ENCODE peak calls at places on chromosomes 12 and 14, in seven cellular contexts. V is left ventricle myocardium inferior; W is ovary; K is pancreas; E is CD8-positive, alpha-beta memory T cell; I is GM23248; H is stomach. M is an unnamed sample.
A peak's percentile ranks its signal among the peaks of the same experiment; 100 is the strongest.

GRCh38 chr12:95790025-95790911 is at the start of gene NTN4:
- DNase-seq in I (peak; percentile 79), H (peak; percentile 69), V (peak; percentile 73), W (peak; percentile 67), E (no peak), K (peak; percentile 85), M (peak; percentile 53)

GRCh38 chr12:27001663-27002062 is 12.5 kb downstream of the TM7SF3 start:
- DNase-seq in H (no peak), W (no peak), V (no peak), E (no peak), I (no peak), K (no peak), M (no peak)

GRCh38 chr14:102507026-102507860 is 2.3 kb downstream of the ANKRD9 start:
- DNase-seq in H (no peak), I (no peak), W (peak; percentile 67), V (no peak), K (no peak), E (no peak), M (no peak)

GRCh38 chr14:55412686-55413085 is 1.1 kb upstream of the ATG14 start:
- DNase-seq in K (no peak), E (no peak), V (no peak), W (no peak), H (no peak), I (peak; percentile 63), M (no peak)

GRCh38 chr14:35347323-35348043 is 55.3 kb downstream of the PSMA6 start:
- DNase-seq in I (no peak), K (no peak), E (no peak), W (no peak), H (no peak), V (no peak), M (no peak)

GRCh38 chr12:107519906-107520859 is 165.4 kb upstream of the PWP1 start:
- DNase-seq in E (no peak), W (no peak), I (no peak), K (no peak), V (no peak), H (no peak), M (no peak)

GRCh38 chr12:52343550-52343949 is 22.4 kb upstream of the KRT83 start:
- DNase-seq in V (no peak), W (no peak), I (no peak), K (no peak), H (no peak), E (peak; percentile 6), M (no peak)

GRCh38 chr12:49693931-49694439 is 13.2 kb downstream of the FMNL3 start:
- DNase-seq in E (no peak), V (no peak), K (no peak), H (no peak), W (no peak), I (peak; percentile 60), M (peak; percentile 42)

GRCh38 chr12:88325076-88325827 is 183.1 kb downstream of the TMTC3 start:
- DNase-seq in V (no peak), K (no peak), E (no peak), H (no peak), I (peak; percentile 89), W (no peak), M (peak; percentile 88)

GRCh38 chr14:26403760-26404159 is 194.1 kb downstream of the NOVA1 start:
- DNase-seq in H (no peak), W (no peak), I (peak; percentile 42), V (no peak), K (no peak), E (no peak), M (no peak)

GRCh38 chr12:47378907-47379306 is 299.1 kb upstream of the AMIGO2 start:
- DNase-seq in V (no peak), I (peak; percentile 26), E (no peak), K (no peak), H (no peak), W (no peak), M (no peak)

GRCh38 chr12:85829391-85829790 is 6.8 kb downstream of the RASSF9 start:
- DNase-seq in E (no peak), V (no peak), W (no peak), H (no peak), I (peak; percentile 81), K (no peak), M (peak; percentile 34)

GRCh38 chr12:66085213-66085612 is 45.3 kb downstream of the LLPH start:
- DNase-seq in I (no peak), W (no peak), K (no peak), V (no peak), H (no peak), E (no peak), M (no peak)

GRCh38 chr14:61191751-61192150 is 89.4 kb downstream of the TMEM30B start:
- DNase-seq in I (no peak), W (no peak), H (no peak), V (no peak), K (no peak), E (no peak), M (no peak)

GRCh38 chr14:72643317-72643801 is 250.5 kb downstream of the DPF3 start:
- DNase-seq in K (no peak), E (no peak), V (peak; percentile 29), H (no peak), I (peak; percentile 98), W (no peak), M (peak; percentile 96)

GRCh38 chr12:85191-85666 is 18.7 kb downstream of the IQSEC3 start:
- DNase-seq in E (no peak), W (no peak), K (no peak), H (no peak), V (no peak), I (no peak), M (no peak)

GRCh38 chr14:48967419-48967818 is 618.8 kb downstream of the RPS29 start:
- DNase-seq in K (no peak), W (no peak), E (no peak), H (no peak), I (no peak), V (no peak), M (no peak)

GRCh38 chr12:32501835-32502333 is 102.5 kb downstream of the FGD4 start:
- DNase-seq in E (no peak), H (peak; percentile 75), W (peak; percentile 36), I (peak; percentile 72), K (no peak), V (no peak), M (peak; percentile 58)

GRCh38 chr14:79018846-79019245 is 848.7 kb downstream of the NRXN3 start:
- DNase-seq in V (no peak), I (peak; percentile 56), H (no peak), E (no peak), W (no peak), K (no peak), M (peak; percentile 33)

DNA sequence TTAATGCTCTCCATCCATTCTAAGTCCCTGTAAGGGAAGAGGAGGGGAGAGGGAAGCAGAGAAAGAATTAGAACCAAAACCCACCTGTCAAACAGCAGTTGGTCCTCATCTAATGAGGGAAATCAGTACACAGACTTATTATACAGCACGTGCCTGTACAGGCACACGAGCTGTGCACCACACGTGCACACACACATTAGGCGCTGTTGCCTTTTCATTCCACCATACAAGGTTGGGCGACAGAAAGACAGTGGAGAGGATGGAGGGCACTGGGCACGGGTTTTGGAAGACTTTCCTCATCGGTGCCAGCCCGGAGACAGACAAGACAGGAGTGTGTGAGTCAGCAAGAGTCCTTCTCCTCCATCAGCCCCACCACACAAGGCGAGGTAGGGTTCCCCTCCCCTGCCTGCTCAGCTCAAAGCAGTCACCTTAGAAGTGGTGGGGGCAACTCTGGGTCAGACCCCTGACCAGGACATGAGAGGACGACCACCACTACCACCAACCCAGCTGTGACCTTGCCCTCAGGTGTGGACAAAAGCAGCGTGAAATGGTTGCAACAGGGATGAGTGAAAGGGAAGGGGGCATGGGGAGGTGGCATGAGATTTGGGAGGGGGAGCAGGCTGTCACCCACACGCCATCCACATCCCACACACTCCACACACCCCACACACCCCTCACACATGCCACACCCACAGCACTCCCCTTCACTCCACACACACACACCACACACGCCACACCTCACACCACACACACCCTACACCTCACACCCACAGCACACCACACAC is 80.7 kb downstream of the ACTN1 start:
- DNase-seq in E (no peak), I (no peak), V (no peak), K (peak; percentile 32), W (no peak), H (no peak), M (no peak)
- H3K27ac ChIP-seq in E (peak overlapping the region; percentile 52), I (peak overlapping the region; percentile 30), V (no peak overlapping the region), K (no peak overlapping the region), W (no peak overlapping the region), H (peak overlapping the region; percentile 82), M (no peak overlapping the region)

DNA sequence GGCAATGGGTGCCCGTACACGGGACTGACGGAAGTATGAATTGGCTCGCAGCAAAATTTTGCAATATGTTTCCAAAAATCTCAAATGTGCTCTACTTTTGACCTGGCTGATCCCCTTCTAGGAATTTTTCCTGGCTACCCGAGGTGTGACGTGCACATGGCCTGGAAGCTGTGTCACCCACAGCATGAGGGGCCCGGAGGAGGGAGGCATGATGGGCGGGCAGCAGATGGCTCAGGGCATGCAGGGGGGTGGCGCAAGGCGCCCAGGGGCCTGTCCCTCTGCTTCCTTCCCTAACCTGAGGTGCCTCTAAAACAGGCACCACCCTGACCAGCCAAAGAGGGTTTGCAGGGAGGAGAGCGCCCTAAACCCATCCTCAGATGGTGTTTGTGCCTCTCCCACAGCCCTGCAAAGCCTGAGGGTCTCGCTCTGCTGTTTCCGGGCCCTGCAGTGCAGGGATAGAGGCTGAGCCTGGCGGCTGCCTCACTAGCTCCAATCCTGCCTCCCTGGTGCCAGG is 6.7 kb downstream of the GPR132 start:
- DNase-seq in W (no peak), E (no peak), K (no peak), H (no peak), I (no peak), V (no peak), M (no peak)
- H3K36me3 ChIP-seq in W (no peaks in the 10 kb centered on the region), E (peaks cover 14% of the 10 kb centered on the region), K (no peaks in the 10 kb centered on the region), H (peaks cover 16% of the 10 kb centered on the region), I (no peaks in the 10 kb centered on the region), V (no peaks in the 10 kb centered on the region), M (no peaks in the 10 kb centered on the region)

DNA sequence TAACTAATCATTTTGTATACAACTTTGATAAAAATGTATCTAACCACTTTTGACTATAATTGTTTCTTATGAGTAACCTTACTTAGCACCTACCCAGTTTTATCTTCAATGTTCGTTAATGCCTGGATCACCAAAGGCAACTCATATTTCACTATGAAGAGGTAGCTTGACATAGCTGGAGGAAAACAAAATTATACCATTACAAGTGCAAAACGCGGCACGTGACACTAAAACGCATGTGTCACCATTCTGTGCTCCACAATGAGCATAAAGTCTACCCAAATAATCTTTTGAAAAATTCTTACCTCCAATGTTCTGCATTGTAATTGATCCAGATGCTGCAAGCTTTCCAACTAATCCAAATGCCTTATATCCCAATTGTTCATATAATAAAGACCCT is 5.8 kb downstream of the SLC38A2 start:
- DNase-seq in K (no peak), W (no peak), I (no peak), E (no peak), H (no peak), V (no peak), M (no peak)
- H3K27ac ChIP-seq in K (no peak overlapping the region), W (no peak overlapping the region), I (peak overlapping the region; percentile 96), E (no peak overlapping the region), H (peak overlapping the region; percentile 99), V (peak overlapping the region; percentile 98), M (no peak overlapping the region)

DNA sequence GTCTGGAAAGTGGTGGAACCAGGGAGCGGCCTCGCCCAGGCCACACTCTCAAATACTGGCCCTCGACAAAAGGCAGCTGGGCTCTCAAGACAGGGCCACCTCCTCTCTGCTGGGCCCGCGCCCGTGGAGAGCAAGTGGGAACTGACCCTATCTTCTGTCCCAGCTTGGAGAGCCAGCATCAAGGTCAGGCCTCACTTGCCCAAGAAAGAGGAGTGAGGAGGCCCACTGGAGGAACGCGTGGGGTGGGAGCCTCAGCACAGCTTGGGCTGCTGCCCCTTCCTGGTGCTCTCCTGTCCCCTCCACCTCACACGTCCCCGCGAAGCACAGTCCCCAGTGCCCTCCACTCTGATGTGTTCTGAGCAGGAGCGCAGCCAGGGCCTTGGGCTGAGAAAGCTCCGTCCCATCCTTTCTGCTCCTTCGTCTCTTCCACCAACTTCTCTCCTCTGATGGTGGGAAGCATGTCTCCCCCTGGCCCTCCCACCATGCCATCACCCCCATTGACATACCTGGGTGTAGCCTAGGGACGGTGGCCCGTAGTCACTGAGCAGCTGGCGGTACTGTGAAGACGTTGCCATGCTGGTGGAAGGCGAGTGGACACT is 4.9 kb downstream of the CDK2AP1 start:
- DNase-seq in H (no peak), I (no peak), V (no peak), E (no peak), W (no peak), K (no peak), M (no peak)
- H3K36me3 ChIP-seq in H (peaks cover 60% of the 10 kb centered on the region), I (peaks cover 12% of the 10 kb centered on the region), V (peaks cover 27% of the 10 kb centered on the region), E (no peaks in the 10 kb centered on the region), W (no peaks in the 10 kb centered on the region), K (no peaks in the 10 kb centered on the region), M (peaks cover 38% of the 10 kb centered on the region)